ENCODE peak calls at places on chromosomes 12 and 14, in four cellular contexts. P is WTC11, S is GM12878, O is K562. D is an unnamed sample.

GRCh38 chr14:77409131-77409533 is 14.2 kb downstream of the NOXRED1 start:
- DNase-seq in O (no peak), S (no peak), P (peak; percentile 20), D (peak; percentile 41)

GRCh38 chr12:13443028-13443427 is 246.5 kb downstream of the EMP1 start:
- DNase-seq in S (no peak), O (no peak), P (no peak), D (no peak)

GRCh38 chr14:99971087-99971928 is 93.9 kb upstream of the EVL start:
- DNase-seq in P (peak; percentile 80), O (peak; percentile 92), S (no peak), D (peak; percentile 78)

GRCh38 chr14:71183856-71184255 is 276.6 kb downstream of the PCNX1 start:
- DNase-seq in S (no peak), P (no peak), O (no peak), D (no peak)

GRCh38 chr12:132117558-132117875 is 26.6 kb downstream of the DDX51 start:
- DNase-seq in P (peak; percentile 43), O (peak; percentile 46), S (no peak), D (no peak)

GRCh38 chr14:22545842-22546721 is 42.9 kb downstream of the DAD1 start:
- DNase-seq in O (no peak), P (no peak), S (no peak), D (no peak)

GRCh38 chr14:102795060-102795925 is 18.0 kb downstream of the TRAF3 start:
- DNase-seq in O (no peak), P (no peak), S (no peak), D (peak; percentile 82)

GRCh38 chr12:115109863-115110262 is 425.9 kb upstream of the TBX3 start:
- DNase-seq in P (no peak), O (no peak), S (no peak), D (no peak)

GRCh38 chr12:72274926-72275325 is 2.8 kb downstream of the TRHDE start:
- DNase-seq in O (no peak), P (no peak), S (no peak), D (peak; percentile 6)

GRCh38 chr14:102046337-102047278 is 40.2 kb downstream of the HSP90AA1 start:
- DNase-seq in P (peak; percentile 93), O (peak; percentile 81), S (no peak), D (peak; percentile 70)

GRCh38 chr14:80862983-80863382 is 78.6 kb downstream of the CEP128 start:
- DNase-seq in S (no peak), P (no peak), O (no peak), D (no peak)

GRCh38 chr12:20268771-20269170 is 99.6 kb upstream of the PDE3A start:
- DNase-seq in S (no peak), O (no peak), P (no peak), D (no peak)

GRCh38 chr14:52596320-52596719 is 43.7 kb downstream of the GPR137C start:
- DNase-seq in O (no peak), S (no peak), P (peak; percentile 50), D (peak; percentile 37)

GRCh38 chr12:12008232-12008850 is 62.4 kb upstream of the BCL2L14 start:
- DNase-seq in O (no peak), S (no peak), P (peak; percentile 52), D (no peak)

GRCh38 chr12:90233168-90234100 is 524.8 kb upstream of the ATP2B1 start:
- DNase-seq in S (no peak), O (no peak), P (no peak), D (no peak)

GRCh38 chr14:54182419-54183040 is 214.3 kb upstream of the CDKN3 start:
- DNase-seq in O (no peak), P (no peak), S (no peak), D (peak; percentile 33)

GRCh38 chr14:36816481-36816880 is 154.8 kb downstream of the PAX9 start:
- DNase-seq in S (no peak), O (no peak), P (no peak), D (no peak)

GRCh38 chr12:17017402-17017801 is 411.4 kb upstream of the LMO3 start:
- DNase-seq in O (no peak), P (no peak), S (no peak), D (no peak)

GRCh38 chr12:54989829-54990228 is 5.3 kb upstream of the TESPA1 start:
- DNase-seq in S (no peak), O (no peak), P (no peak), D (no peak)

GRCh38 chr14:90398315-90398811 is 1.5 kb downstream of the CALM1 start:
- DNase-seq in S (no peak), O (no peak), P (peak; percentile 35), D (no peak)

GRCh38 chr12:14803830-14804160 is 325 bp downstream of the C12orf60 start:
- DNase-seq in S (no peak), P (no peak), O (no peak), D (no peak)

GRCh38 chr12:55932546-55932919 is 1.6 kb downstream of the DGKA start:
- DNase-seq in S (no peak), P (no peak), O (no peak), D (no peak)

GRCh38 chr14:80942158-80942738 is 710 bp upstream of the CEP128 start:
- DNase-seq in P (no peak), S (no peak), O (no peak), D (no peak)

GRCh38 chr14:76947078-76947837 is 81.2 kb downstream of the IRF2BPL start:
- DNase-seq in O (peak; percentile 61), P (peak; percentile 94), S (peak; percentile 67), D (peak; percentile 74)

GRCh38 chr14:75280448-75280830 is 1.8 kb downstream of the FOS start:
- DNase-seq in P (peak; percentile 56), O (no peak), S (no peak), D (no peak)

GRCh38 chr14:91047174-91047753 is 13.2 kb downstream of the RPS6KA5 start:
- DNase-seq in O (no peak), S (no peak), P (no peak), D (no peak)

GRCh38 chr12:131309700-131310099 is 356.0 kb downstream of the ADGRD1 start:
- DNase-seq in S (no peak), O (no peak), P (no peak), D (no peak)

GRCh38 chr12:124027753-124028559 is 54.9 kb downstream of the ZNF664 start:
- DNase-seq in O (no peak), P (no peak), S (no peak), D (no peak)

GRCh38 chr12:124026755-124027745 is 54.0 kb downstream of the ZNF664 start:
- DNase-seq in O (peak; percentile 21), S (no peak), P (no peak), D (no peak)

GRCh38 chr12:124024790-124025189 is 51.8 kb downstream of the ZNF664 start:
- DNase-seq in O (no peak), S (no peak), P (no peak), D (no peak)

GRCh38 chr12:124024263-124024678 is 51.3 kb downstream of the ZNF664 start:
- DNase-seq in P (no peak), S (no peak), O (no peak), D (no peak)

DNA sequence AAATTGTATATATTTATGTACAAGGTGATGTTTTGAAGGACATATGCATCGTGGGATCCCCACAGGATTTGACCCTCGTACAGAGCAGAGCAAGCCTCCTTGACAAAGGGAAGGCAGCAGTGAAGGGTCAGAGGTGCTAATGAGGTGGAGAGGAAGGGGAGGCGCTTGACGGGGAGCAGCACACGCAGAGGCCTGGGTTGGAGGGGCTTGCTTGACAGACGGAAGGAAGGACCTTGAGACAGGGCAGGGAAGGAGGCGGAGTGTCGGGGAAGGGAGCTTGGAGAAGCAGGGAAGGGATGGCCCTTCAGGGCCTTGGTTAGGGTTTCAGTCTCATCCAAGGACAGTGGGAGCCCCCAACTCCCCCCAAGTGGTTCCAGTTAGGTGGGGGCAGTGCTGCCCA is 52.6 kb downstream of the ZNF664 start:
- DNase-seq in S (no peak), O (no peak), P (peak; percentile 51), D (no peak)
- TF ChIP-seq CREM in S (no peak), O (no peak), P (no peak), D (no peak)

DNA sequence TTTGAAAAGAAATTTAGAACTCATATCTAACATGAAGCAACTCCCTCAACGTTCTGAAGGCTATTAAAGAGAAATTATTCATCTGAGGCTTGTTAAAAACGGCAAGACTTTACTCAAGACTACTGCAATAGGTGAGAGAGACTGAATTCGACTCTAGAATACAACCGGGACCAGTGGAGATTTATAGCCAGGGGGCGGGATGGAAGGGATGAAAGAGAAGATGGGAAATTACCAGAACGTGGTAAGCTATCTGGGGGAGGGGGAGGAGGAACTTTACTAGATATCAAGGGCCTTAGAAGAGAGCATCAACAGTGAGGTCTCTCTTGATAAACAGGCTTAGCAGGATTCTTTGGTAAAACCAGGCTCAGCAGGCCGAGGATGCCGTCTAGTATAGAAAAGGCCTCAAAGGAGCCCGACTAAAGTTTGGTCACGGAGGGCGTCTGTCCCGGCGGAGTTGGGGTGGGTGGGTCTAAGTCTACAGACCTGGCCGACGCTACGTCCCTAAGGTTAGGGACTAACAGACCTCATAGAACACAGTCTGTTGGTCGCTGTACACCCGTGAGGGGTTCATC is 640 bp upstream of the TIGAR start:
- DNase-seq in O (no peak), P (no peak), S (no peak), D (no peak)
- TF ChIP-seq CREM in O (no peak), P (no peak), S (no peak), D (no peak)

GRCh38 chr12:28870839-28871440 is 278.1 kb upstream of the FAR2 start:
- DNase-seq in P (no peak), O (no peak), S (no peak), D (no peak)
- TF ChIP-seq CREM in P (no peak), O (no peak), S (no peak), D (no peak)

DNA sequence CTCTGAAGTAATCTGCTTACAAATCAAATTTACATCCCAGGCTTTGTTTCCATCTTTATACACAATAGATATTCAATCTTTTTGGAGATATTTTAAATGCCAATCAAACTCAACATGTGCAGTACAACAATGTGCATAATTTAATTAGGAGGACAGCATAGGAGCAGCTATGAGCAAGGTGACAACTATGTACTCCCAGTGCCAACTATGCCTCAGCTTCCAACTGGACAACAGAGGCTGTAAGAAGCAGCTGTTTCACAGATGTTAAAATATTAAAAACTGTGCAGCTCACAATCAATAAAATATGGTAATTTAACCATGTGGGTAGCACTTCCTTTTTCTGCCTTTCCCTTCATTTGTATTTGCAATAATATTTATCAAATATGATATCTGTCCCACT is 99.9 kb downstream of the ST8SIA1 start:
- DNase-seq in S (no peak), O (no peak), P (no peak), D (no peak)
- TF ChIP-seq CREM in S (no peak), O (no peak), P (no peak), D (no peak)

D was measured in HepG2.